ENCODE peak calls at places on chromosomes 2 and 18, in nine cellular contexts. One of them, this sample, is unnamed.

GRCh38 chr2:96505231-96505889 is at the start of gene NEURL3:
- DNase-seq in AG09309: peak; percentile 28
- DNase-seq in HCT116: peak; percentile 22
- DNase-seq in cardiac muscle cell: peak; percentile 24
- DNase-seq in brain microvascular endothelial cell: peak; percentile 52
- DNase-seq in HL-60: no peak
- DNase-seq in heart right ventricle: no peak
- DNase-seq in AG04450: no peak
- DNase-seq in neural progenitor cell: no peak
- DNase-seq in this sample: peak; percentile 9

GRCh38 chr18:12310762-12311161 is 2.7 kb downstream of the TUBB6 start:
- DNase-seq in HCT116: no peak
- DNase-seq in cardiac muscle cell: no peak
- DNase-seq in brain microvascular endothelial cell: no peak
- DNase-seq in AG04450: no peak
- DNase-seq in heart right ventricle: no peak
- DNase-seq in HL-60: no peak
- DNase-seq in neural progenitor cell: no peak
- DNase-seq in AG09309: no peak
- DNase-seq in this sample: no peak

GRCh38 chr2:182717451-182718215 is 1.6 kb downstream of the DNAJC10 start:
- DNase-seq in brain microvascular endothelial cell: no peak
- DNase-seq in neural progenitor cell: no peak
- DNase-seq in HCT116: no peak
- DNase-seq in AG09309: no peak
- DNase-seq in cardiac muscle cell: no peak
- DNase-seq in AG04450: no peak
- DNase-seq in heart right ventricle: no peak
- DNase-seq in HL-60: no peak
- DNase-seq in this sample: no peak

GRCh38 chr2:108917078-108917440 is 72.0 kb downstream of the EDAR start:
- DNase-seq in brain microvascular endothelial cell: no peak
- DNase-seq in neural progenitor cell: no peak
- DNase-seq in AG09309: no peak
- DNase-seq in cardiac muscle cell: peak; percentile 42
- DNase-seq in HL-60: peak; percentile 19
- DNase-seq in HCT116: no peak
- DNase-seq in AG04450: peak; percentile 13
- DNase-seq in heart right ventricle: no peak
- DNase-seq in this sample: no peak

GRCh38 chr2:41853427-41854191 is 194.2 kb upstream of the PKDCC start:
- DNase-seq in neural progenitor cell: peak; percentile 86
- DNase-seq in AG09309: no peak
- DNase-seq in heart right ventricle: peak; percentile 39
- DNase-seq in HCT116: peak; percentile 35
- DNase-seq in HL-60: peak; percentile 8
- DNase-seq in brain microvascular endothelial cell: peak; percentile 23
- DNase-seq in cardiac muscle cell: peak; percentile 73
- DNase-seq in AG04450: peak; percentile 39
- DNase-seq in this sample: no peak

GRCh38 chr2:169999041-169999440 is 171.8 kb downstream of the UBR3 start:
- DNase-seq in brain microvascular endothelial cell: no peak
- DNase-seq in AG09309: peak; percentile 27
- DNase-seq in heart right ventricle: no peak
- DNase-seq in HCT116: no peak
- DNase-seq in HL-60: no peak
- DNase-seq in AG04450: no peak
- DNase-seq in cardiac muscle cell: no peak
- DNase-seq in neural progenitor cell: no peak
- DNase-seq in this sample: no peak

GRCh38 chr2:42810971-42811865 is 18.8 kb upstream of the HAAO start:
- DNase-seq in neural progenitor cell: peak; percentile 81
- DNase-seq in AG04450: no peak
- DNase-seq in HL-60: no peak
- DNase-seq in heart right ventricle: peak; percentile 54
- DNase-seq in cardiac muscle cell: peak; percentile 86
- DNase-seq in brain microvascular endothelial cell: peak; percentile 15
- DNase-seq in HCT116: no peak
- DNase-seq in AG09309: no peak
- DNase-seq in this sample: no peak

GRCh38 chr2:179235463-179236108 is 29.0 kb downstream of the SESTD1 start:
- DNase-seq in cardiac muscle cell: peak; percentile 16
- DNase-seq in HCT116: no peak
- DNase-seq in neural progenitor cell: no peak
- DNase-seq in brain microvascular endothelial cell: peak; percentile 36
- DNase-seq in heart right ventricle: no peak
- DNase-seq in AG09309: peak; percentile 63
- DNase-seq in AG04450: no peak
- DNase-seq in HL-60: peak; percentile 19
- DNase-seq in this sample: no peak

DNA sequence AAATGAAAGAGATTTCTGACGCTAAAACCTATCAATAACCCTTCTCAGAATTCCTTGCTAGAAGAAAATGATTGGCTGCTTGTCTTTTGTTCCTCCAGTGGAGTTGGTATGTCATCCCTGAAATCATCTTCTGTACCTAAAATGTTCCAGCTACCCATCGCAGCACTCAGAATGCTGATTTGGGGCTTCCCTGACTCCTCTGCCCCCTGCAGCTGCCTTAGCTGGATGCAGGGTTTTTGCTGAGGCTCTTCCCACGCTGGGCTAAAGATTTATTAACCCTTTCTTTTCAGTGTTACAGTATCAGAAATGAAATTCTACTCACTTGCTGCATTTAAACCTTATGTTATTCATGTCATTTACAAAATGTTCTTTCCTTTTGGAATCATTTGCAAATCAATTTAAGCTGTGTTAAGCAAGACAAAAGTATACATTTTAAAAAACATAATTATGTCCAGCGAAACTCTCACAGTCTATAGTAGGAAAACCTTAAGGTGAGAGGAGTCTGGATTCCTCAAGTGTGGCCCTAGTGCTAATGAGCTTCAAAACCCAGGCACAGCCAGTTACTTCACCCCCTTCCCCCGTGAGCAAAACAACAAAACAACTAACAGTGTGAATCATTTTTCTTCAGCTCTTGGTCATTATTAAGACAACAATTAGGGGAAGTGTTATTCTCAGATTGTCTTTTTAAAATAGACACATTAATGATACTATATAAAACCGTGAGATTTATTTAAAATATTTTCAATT is 32.8 kb downstream of the PKP4 start:
- DNase-seq in AG09309: no peak
- DNase-seq in cardiac muscle cell: no peak
- DNase-seq in AG04450: no peak
- DNase-seq in HL-60: no peak
- DNase-seq in neural progenitor cell: peak; percentile 34
- DNase-seq in HCT116: no peak
- DNase-seq in brain microvascular endothelial cell: no peak
- DNase-seq in heart right ventricle: no peak
- DNase-seq in this sample: no peak
- H3K4me3 ChIP-seq in AG09309: no peak overlapping the region
- H3K4me3 ChIP-seq in cardiac muscle cell: no peak overlapping the region
- H3K4me3 ChIP-seq in AG04450: no peak overlapping the region
- H3K4me3 ChIP-seq in HL-60: no peak overlapping the region
- H3K4me3 ChIP-seq in neural progenitor cell: peak overlapping the region; percentile 20
- H3K4me3 ChIP-seq in HCT116: no peak overlapping the region
- H3K4me3 ChIP-seq in brain microvascular endothelial cell: no peak overlapping the region
- H3K4me3 ChIP-seq in heart right ventricle: no peak overlapping the region
- H3K4me3 ChIP-seq in this sample: no peak overlapping the region

DNA sequence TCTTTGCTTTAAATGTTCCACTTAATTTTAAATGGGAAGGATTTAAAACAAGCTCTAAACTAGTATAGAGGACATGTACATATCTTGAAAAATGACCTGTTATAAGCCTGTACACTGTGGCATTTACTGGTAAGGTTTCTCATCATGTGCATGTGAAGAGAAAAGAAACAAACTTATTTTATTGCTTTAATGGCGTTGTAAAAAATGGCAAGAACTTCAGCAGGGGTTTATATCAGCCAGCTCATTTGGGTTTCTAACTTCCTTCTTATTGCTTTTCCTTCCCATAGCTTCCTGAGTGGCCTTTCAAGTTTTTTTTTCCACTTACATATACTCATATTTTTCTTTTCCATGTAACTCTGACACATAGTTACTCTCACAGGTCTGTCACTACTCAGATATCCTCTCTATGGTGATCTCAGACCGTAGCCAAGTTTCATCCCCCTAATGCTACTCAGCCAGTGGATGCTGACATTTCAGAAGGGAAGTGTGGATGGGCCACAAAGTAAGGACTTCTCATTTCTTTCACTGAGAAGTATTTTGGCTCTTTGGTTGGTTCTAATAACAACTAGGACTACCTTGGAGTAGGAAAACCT is 198.2 kb downstream of the PARD3B start:
- DNase-seq in brain microvascular endothelial cell: no peak
- DNase-seq in AG09309: no peak
- DNase-seq in HCT116: no peak
- DNase-seq in HL-60: no peak
- DNase-seq in AG04450: no peak
- DNase-seq in neural progenitor cell: no peak
- DNase-seq in cardiac muscle cell: no peak
- DNase-seq in heart right ventricle: no peak
- DNase-seq in this sample: no peak
- TF ChIP-seq CTCF in brain microvascular endothelial cell: no peak
- TF ChIP-seq CTCF in AG09309: no peak
- TF ChIP-seq CTCF in HCT116: no peak
- TF ChIP-seq CTCF in HL-60: no peak
- TF ChIP-seq CTCF in AG04450: no peak
- TF ChIP-seq CTCF in neural progenitor cell: no peak
- TF ChIP-seq CTCF in cardiac muscle cell: no peak
- TF ChIP-seq CTCF in heart right ventricle: no peak
- TF ChIP-seq CTCF in this sample: no peak

GRCh38 chr2:176175729-176176074 is 12.8 kb upstream of the HOXD1 start:
- DNase-seq in heart right ventricle: no peak
- DNase-seq in neural progenitor cell: no peak
- DNase-seq in cardiac muscle cell: no peak
- DNase-seq in AG09309: no peak
- DNase-seq in AG04450: no peak
- DNase-seq in HL-60: no peak
- DNase-seq in brain microvascular endothelial cell: no peak
- DNase-seq in HCT116: no peak
- DNase-seq in this sample: no peak

GRCh38 chr2:176178807-176179271 is 9.6 kb upstream of the HOXD1 start:
- DNase-seq in HL-60: no peak
- DNase-seq in neural progenitor cell: no peak
- DNase-seq in brain microvascular endothelial cell: no peak
- DNase-seq in cardiac muscle cell: no peak
- DNase-seq in AG09309: no peak
- DNase-seq in HCT116: no peak
- DNase-seq in AG04450: no peak
- DNase-seq in heart right ventricle: no peak
- DNase-seq in this sample: no peak

GRCh38 chr2:176176233-176176632 is 12.2 kb upstream of the HOXD1 start:
- DNase-seq in neural progenitor cell: no peak
- DNase-seq in HCT116: no peak
- DNase-seq in brain microvascular endothelial cell: no peak
- DNase-seq in AG09309: no peak
- DNase-seq in cardiac muscle cell: no peak
- DNase-seq in HL-60: no peak
- DNase-seq in AG04450: no peak
- DNase-seq in heart right ventricle: no peak
- DNase-seq in this sample: no peak

GRCh38 chr2:176177580-176178270 is 10.7 kb upstream of the HOXD1 start:
- DNase-seq in cardiac muscle cell: no peak
- DNase-seq in AG04450: no peak
- DNase-seq in brain microvascular endothelial cell: no peak
- DNase-seq in HL-60: no peak
- DNase-seq in AG09309: no peak
- DNase-seq in HCT116: no peak
- DNase-seq in neural progenitor cell: peak; percentile 52
- DNase-seq in heart right ventricle: no peak
- DNase-seq in this sample: no peak

DNA sequence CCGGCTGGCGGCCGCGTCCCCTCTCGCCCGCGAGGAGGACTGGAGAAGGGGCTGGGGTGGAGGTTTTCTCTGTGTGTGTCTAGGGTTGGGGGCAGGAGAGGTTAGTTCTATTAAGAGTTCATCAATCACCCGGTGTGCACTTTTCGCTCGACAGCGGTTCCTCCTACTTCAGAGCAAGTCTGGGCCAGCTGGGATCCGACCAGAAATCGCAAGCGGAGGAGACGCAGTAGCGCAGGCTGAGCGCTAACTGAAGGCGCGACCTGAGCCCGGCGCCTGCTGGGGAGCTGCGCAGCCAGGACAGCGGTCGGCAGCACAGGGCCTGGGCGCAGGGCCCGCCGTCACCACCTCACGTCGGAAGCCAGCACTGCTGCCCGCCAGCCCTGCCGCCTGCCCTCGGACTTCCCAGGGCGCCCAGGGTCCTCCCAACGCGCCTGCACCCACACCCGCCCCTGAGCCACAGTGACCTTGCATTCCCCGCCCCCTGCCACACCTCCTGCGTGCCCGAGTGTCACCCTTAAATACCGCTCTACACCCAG is 10.1 kb upstream of the HOXD1 start:
- DNase-seq in brain microvascular endothelial cell: no peak
- DNase-seq in neural progenitor cell: peak; percentile 46
- DNase-seq in AG04450: no peak
- DNase-seq in cardiac muscle cell: peak; percentile 43
- DNase-seq in HL-60: no peak
- DNase-seq in HCT116: no peak
- DNase-seq in AG09309: no peak
- DNase-seq in heart right ventricle: no peak
- DNase-seq in this sample: no peak
- H3K4me3 ChIP-seq in brain microvascular endothelial cell: peak overlapping the region; percentile 29
- H3K4me3 ChIP-seq in neural progenitor cell: peak overlapping the region; percentile 38
- H3K4me3 ChIP-seq in AG04450: no peak overlapping the region
- H3K4me3 ChIP-seq in cardiac muscle cell: peak overlapping the region; percentile 37
- H3K4me3 ChIP-seq in HL-60: peak overlapping the region; percentile 26
- H3K4me3 ChIP-seq in HCT116: no peak overlapping the region
- H3K4me3 ChIP-seq in AG09309: no peak overlapping the region
- H3K4me3 ChIP-seq in heart right ventricle: peak overlapping the region; percentile 14
- H3K4me3 ChIP-seq in this sample: peak overlapping the region; percentile 60

DNA sequence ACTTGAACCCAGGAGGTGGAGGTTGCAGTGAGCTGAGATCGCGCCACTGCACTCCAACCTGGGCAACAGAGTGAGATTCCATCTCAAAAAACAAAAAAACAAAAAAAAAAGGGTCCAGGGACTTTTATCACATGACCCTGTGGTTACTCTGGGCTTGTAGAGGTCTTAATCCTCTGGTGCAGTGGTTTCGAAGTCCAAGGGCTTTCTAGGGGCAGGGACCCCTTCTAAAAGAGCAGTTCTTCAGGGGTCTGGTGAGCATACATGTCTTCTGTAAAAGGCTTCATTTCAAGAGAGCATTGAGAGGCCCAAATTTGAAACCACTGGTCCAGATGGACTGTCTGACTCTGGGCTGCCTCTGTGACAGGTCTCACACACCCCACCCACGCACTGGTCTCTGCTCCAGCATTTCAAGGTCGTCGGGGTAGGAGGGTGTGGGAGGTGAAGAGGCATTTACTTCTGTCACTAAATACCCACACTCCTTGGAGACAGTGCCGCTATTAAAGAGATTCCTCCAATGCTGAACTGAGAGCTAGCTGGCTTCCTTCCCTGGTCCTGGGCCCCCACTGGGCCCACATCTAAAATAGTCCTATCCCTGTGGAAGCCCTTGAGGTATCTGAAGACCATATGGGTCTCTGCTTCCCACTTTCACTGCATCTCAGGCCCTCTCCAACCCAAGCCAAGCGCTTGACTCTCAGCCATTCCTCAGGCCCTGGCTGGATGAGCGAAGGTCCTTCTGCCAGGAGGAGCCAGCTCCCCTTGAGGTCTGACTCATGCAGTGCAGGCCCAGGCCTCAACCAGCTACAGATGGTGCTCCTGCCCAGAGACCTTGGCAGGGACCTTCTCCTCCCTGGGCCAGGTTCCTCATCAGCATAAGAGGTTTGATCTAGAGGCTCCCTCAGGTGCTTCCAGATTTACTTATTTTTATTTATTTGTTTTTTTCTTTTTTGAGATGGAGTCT is 44.8 kb downstream of the PAX8 start:
- DNase-seq in brain microvascular endothelial cell: no peak
- DNase-seq in neural progenitor cell: no peak
- DNase-seq in HCT116: no peak
- DNase-seq in AG09309: no peak
- DNase-seq in AG04450: no peak
- DNase-seq in HL-60: peak; percentile 52
- DNase-seq in cardiac muscle cell: no peak
- DNase-seq in heart right ventricle: no peak
- DNase-seq in this sample: no peak
- TF ChIP-seq CTCF in brain microvascular endothelial cell: peak; percentile 48
- TF ChIP-seq CTCF in neural progenitor cell: no peak
- TF ChIP-seq CTCF in HCT116: no peak
- TF ChIP-seq CTCF in AG09309: peak; percentile 30
- TF ChIP-seq CTCF in AG04450: peak; percentile 22
- TF ChIP-seq CTCF in HL-60: no peak
- TF ChIP-seq CTCF in cardiac muscle cell: peak; percentile 18
- TF ChIP-seq CTCF in heart right ventricle: peak; percentile 37
- TF ChIP-seq CTCF in this sample: peak; percentile 37